ENCODE peak calls at places on chromosome 13, in nine cellular contexts. F is tibial artery; G is neural progenitor cell; Z is PC-3; N is GM23338; A is ovary; L is kidney; E is CD4-positive, alpha-beta memory T cell; V is thoracic aorta. J is an unnamed sample.

GRCh38 chr13:92500192-92500591 is 726.4 kb upstream of the GPC6 start:
- DNase-seq in V (no peak), L (no peak), Z (no peak), G (peak; percentile 51), N (peak; percentile 13), E (no peak), A (no peak), F (no peak), J (no peak)

GRCh38 chr13:26482451-26483197 is 74.9 kb upstream of the WASF3 start:
- DNase-seq in A (peak; percentile 73), N (peak; percentile 89), V (peak; percentile 30), Z (peak; percentile 82), L (no peak), F (peak; percentile 65), G (peak; percentile 72), E (peak; percentile 78), J (peak; percentile 32)

GRCh38 chr13:20553309-20553708 is 13.6 kb upstream of the IFT88 start:
- DNase-seq in E (no peak), A (no peak), L (no peak), V (no peak), F (no peak), Z (no peak), G (no peak), N (no peak), J (no peak)

GRCh38 chr13:73625562-73626339 is 508.5 kb downstream of the KLF12 start:
- DNase-seq in E (peak; percentile 73), Z (no peak), A (no peak), V (no peak), N (no peak), G (no peak), F (no peak), L (no peak), J (no peak)

GRCh38 chr13:109862627-109863026 is 76.2 kb upstream of the IRS2 start:
- DNase-seq in N (no peak), A (no peak), L (no peak), Z (peak; percentile 89), V (no peak), E (no peak), F (no peak), G (no peak), J (no peak)

GRCh38 chr13:33536639-33537425 is 251.3 kb upstream of the STARD13 start:
- DNase-seq in E (no peak), N (no peak), Z (peak; percentile 88), L (no peak), G (no peak), V (no peak), A (no peak), F (no peak), J (no peak)

GRCh38 chr13:59103004-59103768 is 1060.5 kb downstream of the DIAPH3 start:
- DNase-seq in N (no peak), A (no peak), Z (no peak), V (no peak), E (no peak), L (no peak), G (no peak), F (no peak), J (no peak)

GRCh38 chr13:73056054-73056962 is 2.5 kb upstream of the KLF5 start:
- DNase-seq in V (no peak), E (no peak), Z (peak; percentile 89), L (no peak), G (peak; percentile 8), F (no peak), N (no peak), A (no peak), J (no peak)

GRCh38 chr13:52414051-52414450 is 8.1 kb upstream of the THSD1 start:
- DNase-seq in V (no peak), G (no peak), F (no peak), A (no peak), N (no peak), L (no peak), Z (no peak), E (no peak), J (no peak)

GRCh38 chr13:52412128-52412527 is 6.2 kb upstream of the THSD1 start:
- DNase-seq in G (no peak), E (no peak), V (no peak), L (no peak), Z (no peak), N (no peak), F (no peak), A (no peak), J (no peak)

GRCh38 chr13:52419080-52419479 is 13.1 kb upstream of the THSD1 start:
- DNase-seq in N (no peak), A (no peak), Z (no peak), E (no peak), G (no peak), L (no peak), V (no peak), F (no peak), J (no peak)

GRCh38 chr13:52411629-52412028 is 5.7 kb upstream of the THSD1 start:
- DNase-seq in Z (peak; percentile 5), A (no peak), L (no peak), F (no peak), V (no peak), G (no peak), N (no peak), E (no peak), J (no peak)

GRCh38 chr13:52414963-52415362 is 9.0 kb upstream of the THSD1 start:
- DNase-seq in F (no peak), G (no peak), Z (no peak), L (no peak), N (no peak), V (no peak), E (no peak), A (no peak), J (no peak)
- H3K27ac ChIP-seq in F (no peak overlapping the region), G (no peak overlapping the region), Z (no peak overlapping the region), L (no peak overlapping the region), N (no peak overlapping the region), V (no peak overlapping the region), E (no peak overlapping the region), A (no peak overlapping the region), J (no peak overlapping the region)

GRCh38 chr13:24184265-24184841 is 23.8 kb downstream of the SPATA13 start:
- DNase-seq in G (no peak), N (no peak), E (no peak), V (no peak), Z (no peak), A (no peak), L (no peak), F (no peak), J (no peak)

GRCh38 chr13:24183741-24184182 is 23.2 kb downstream of the SPATA13 start:
- DNase-seq in N (no peak), E (no peak), G (no peak), F (no peak), A (peak; percentile 64), L (peak; percentile 82), V (no peak), Z (no peak), J (no peak)

GRCh38 chr13:24185591-24186232 is 25.2 kb downstream of the SPATA13 start:
- DNase-seq in E (no peak), G (no peak), F (no peak), N (no peak), Z (no peak), V (no peak), A (no peak), L (no peak), J (no peak)

GRCh38 chr13:24184855-24185254 is 24.3 kb downstream of the SPATA13 start:
- DNase-seq in Z (no peak), G (no peak), E (no peak), F (no peak), V (no peak), L (no peak), A (no peak), N (no peak), J (no peak)

GRCh38 chr13:24187185-24187584 is 26.7 kb downstream of the SPATA13 start:
- DNase-seq in L (no peak), Z (peak; percentile 25), F (no peak), A (no peak), V (no peak), N (no peak), E (no peak), G (no peak), J (no peak)
- H3K27ac ChIP-seq in L (peak overlapping the region; percentile 92), Z (no peak overlapping the region), F (no peak overlapping the region), A (no peak overlapping the region), V (no peak overlapping the region), N (no peak overlapping the region), E (no peak overlapping the region), G (no peak overlapping the region), J (peak overlapping the region; percentile 5)

GRCh38 chr13:52165410-52165809 is 6.0 kb upstream of the NEK3 start:
- DNase-seq in A (no peak), Z (no peak), L (no peak), G (no peak), N (no peak), F (no peak), E (no peak), V (no peak), J (no peak)

GRCh38 chr13:52161193-52161646 is 1.8 kb upstream of the NEK3 start:
- DNase-seq in L (no peak), F (no peak), G (no peak), A (no peak), E (no peak), Z (no peak), N (no peak), V (no peak), J (no peak)

GRCh38 chr13:52160053-52160452 is 656 bp upstream of the NEK3 start:
- DNase-seq in N (no peak), Z (no peak), V (no peak), G (no peak), A (no peak), L (peak; percentile 46), E (no peak), F (no peak), J (no peak)

GRCh38 chr13:52164989-52165388 is 5.6 kb upstream of the NEK3 start:
- DNase-seq in V (no peak), N (no peak), L (no peak), A (no peak), Z (no peak), E (no peak), F (no peak), G (no peak), J (no peak)

DNA sequence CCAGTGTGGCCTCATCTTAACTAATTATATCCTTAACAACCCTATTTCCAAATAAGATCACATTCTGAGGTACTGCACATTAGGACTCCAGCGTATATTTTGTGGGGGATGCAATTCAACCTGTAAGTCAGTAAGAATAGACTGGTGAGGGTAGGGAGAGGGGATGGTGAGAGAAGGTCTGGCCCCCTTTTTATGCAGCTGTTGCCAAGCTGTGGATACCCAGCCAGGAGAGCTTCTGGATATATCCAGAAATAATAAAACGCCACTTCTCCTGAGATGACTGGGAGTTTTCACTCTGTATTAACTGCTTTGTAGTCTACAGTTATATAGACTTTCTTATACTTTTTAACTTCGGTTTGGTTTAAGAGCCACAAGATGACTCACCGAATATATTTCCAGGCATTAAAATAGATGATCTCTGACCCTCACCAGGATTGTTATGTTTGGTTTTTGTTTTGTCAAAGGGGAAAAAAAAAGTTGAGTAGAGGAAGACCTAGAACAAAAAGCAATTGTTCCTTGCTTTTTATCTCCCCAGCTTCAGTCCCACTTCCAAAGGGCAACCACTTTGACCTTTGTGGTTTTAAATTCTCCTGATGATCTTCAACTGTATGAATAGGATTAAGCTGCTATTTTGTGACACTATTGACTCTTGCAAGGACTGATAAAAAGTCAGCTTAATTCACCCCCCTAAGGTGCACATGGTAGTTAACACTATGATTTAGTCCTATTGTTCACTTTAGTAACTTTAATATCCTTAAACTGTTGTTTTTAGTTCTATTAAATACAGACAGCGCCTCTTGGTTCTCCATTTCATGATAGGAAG is 3.1 kb upstream of the NEK3 start:
- DNase-seq in E (no peak), L (no peak), Z (peak; percentile 52), G (peak; percentile 31), N (no peak), F (no peak), A (no peak), V (no peak), J (no peak)
- H3K27ac ChIP-seq in E (no peak overlapping the region), L (no peak overlapping the region), Z (no peak overlapping the region), G (no peak overlapping the region), N (no peak overlapping the region), F (no peak overlapping the region), A (no peak overlapping the region), V (no peak overlapping the region), J (peak overlapping the region; percentile 57)

GRCh38 chr13:28719656-28720055 is 886 bp upstream of the SLC46A3 start:
- DNase-seq in Z (no peak), L (no peak), E (no peak), N (no peak), G (no peak), A (no peak), V (no peak), F (no peak), J (no peak)
- H3K27ac ChIP-seq in Z (no peak overlapping the region), L (no peak overlapping the region), E (peak overlapping the region; percentile 65), N (no peak overlapping the region), G (no peak overlapping the region), A (no peak overlapping the region), V (no peak overlapping the region), F (peak overlapping the region; percentile 97), J (peak overlapping the region; percentile 95)

J was measured in upper lobe of left lung.